ENCODE peak calls at places on chromosomes 7 and 10, in five cellular contexts. One of them, this sample, is unnamed.

GRCh38 chr10:52818019-52818418 is 45.4 kb upstream of the MBL2 start:
- DNase-seq in H1: no peak
- DNase-seq in HepG2: peak; percentile 51
- DNase-seq in HCT116: peak; percentile 41
- DNase-seq in GM12878: peak; percentile 37
- DNase-seq in this sample: no peak

GRCh38 chr7:101631224-101631714 is 2.2 kb upstream of the MYL10 start:
- DNase-seq in H1: no peak
- DNase-seq in HepG2: no peak
- DNase-seq in HCT116: no peak
- DNase-seq in GM12878: no peak
- DNase-seq in this sample: no peak

GRCh38 chr7:139246905-139247304 is 15.9 kb downstream of the UBN2 start:
- DNase-seq in GM12878: no peak
- DNase-seq in H1: no peak
- DNase-seq in HepG2: no peak
- DNase-seq in HCT116: no peak
- DNase-seq in this sample: no peak

GRCh38 chr7:100088621-100089457 is at the start of gene COPS6:
- DNase-seq in H1: peak; percentile 93
- DNase-seq in HCT116: no peak
- DNase-seq in HepG2: peak; percentile 49
- DNase-seq in GM12878: no peak
- DNase-seq in this sample: peak; percentile 79

GRCh38 chr7:149277871-149278270 is 15.9 kb downstream of the ZNF783 start:
- DNase-seq in GM12878: no peak
- DNase-seq in HCT116: no peak
- DNase-seq in H1: no peak
- DNase-seq in HepG2: no peak
- DNase-seq in this sample: no peak

GRCh38 chr10:95246582-95247051 is 44.2 kb downstream of the PDLIM1 start:
- DNase-seq in GM12878: no peak
- DNase-seq in HepG2: peak; percentile 62
- DNase-seq in H1: peak; percentile 90
- DNase-seq in HCT116: peak; percentile 65
- DNase-seq in this sample: peak; percentile 86

GRCh38 chr7:130294314-130294713 is 1.4 kb downstream of the CPA4 start:
- DNase-seq in H1: no peak
- DNase-seq in HCT116: no peak
- DNase-seq in GM12878: no peak
- DNase-seq in HepG2: no peak
- DNase-seq in this sample: no peak

GRCh38 chr7:55903985-55904759 is 16.9 kb downstream of the ZNF713 start:
- DNase-seq in GM12878: peak; percentile 53
- DNase-seq in HCT116: no peak
- DNase-seq in HepG2: no peak
- DNase-seq in H1: no peak
- DNase-seq in this sample: no peak

GRCh38 chr7:82616059-82616723 is 172.6 kb upstream of the CACNA2D1 start:
- DNase-seq in GM12878: no peak
- DNase-seq in H1: no peak
- DNase-seq in HepG2: no peak
- DNase-seq in HCT116: no peak
- DNase-seq in this sample: no peak

GRCh38 chr7:142866361-142867096 is 11.7 kb downstream of the EPHB6 start:
- DNase-seq in HepG2: peak; percentile 13
- DNase-seq in GM12878: no peak
- DNase-seq in H1: peak; percentile 82
- DNase-seq in HCT116: no peak
- DNase-seq in this sample: peak; percentile 80

GRCh38 chr10:71048995-71049650 is 160.8 kb upstream of the PCBD1 start:
- DNase-seq in HepG2: no peak
- DNase-seq in H1: no peak
- DNase-seq in HCT116: no peak
- DNase-seq in GM12878: no peak
- DNase-seq in this sample: no peak

GRCh38 chr7:82012453-82012852 is 242.6 kb upstream of the HGF start:
- DNase-seq in HepG2: no peak
- DNase-seq in HCT116: no peak
- DNase-seq in H1: no peak
- DNase-seq in GM12878: no peak
- DNase-seq in this sample: no peak

GRCh38 chr10:49330127-49330665 is 31.2 kb downstream of the C10orf71 start:
- DNase-seq in HCT116: no peak
- DNase-seq in GM12878: no peak
- DNase-seq in H1: no peak
- DNase-seq in HepG2: no peak
- DNase-seq in this sample: no peak

GRCh38 chr7:103073989-103074518 is 542 bp downstream of the FBXL13 start:
- DNase-seq in GM12878: no peak
- DNase-seq in HCT116: no peak
- DNase-seq in H1: peak; percentile 52
- DNase-seq in HepG2: no peak
- DNase-seq in this sample: no peak

GRCh38 chr10:114223066-114223465 is 16.0 kb upstream of the VWA2 start:
- DNase-seq in H1: no peak
- DNase-seq in GM12878: no peak
- DNase-seq in HepG2: no peak
- DNase-seq in HCT116: no peak
- DNase-seq in this sample: no peak

GRCh38 chr7:23712368-23713284 is 2.6 kb downstream of the STK31 start:
- DNase-seq in GM12878: peak; percentile 3
- DNase-seq in HCT116: peak; percentile 67
- DNase-seq in H1: no peak
- DNase-seq in HepG2: peak; percentile 51
- DNase-seq in this sample: no peak

GRCh38 chr10:43998021-43998809 is 349.5 kb upstream of the ZNF32 start:
- DNase-seq in HCT116: no peak
- DNase-seq in GM12878: no peak
- DNase-seq in H1: no peak
- DNase-seq in HepG2: no peak
- DNase-seq in this sample: no peak

GRCh38 chr7:50069613-50070012 is 23.4 kb downstream of the ZPBP start:
- DNase-seq in HepG2: peak; percentile 12
- DNase-seq in HCT116: no peak
- DNase-seq in H1: no peak
- DNase-seq in GM12878: peak; percentile 21
- DNase-seq in this sample: peak; percentile 23

GRCh38 chr7:81294897-81295515 is 376.2 kb upstream of the SEMA3C start:
- DNase-seq in H1: no peak
- DNase-seq in HepG2: no peak
- DNase-seq in GM12878: no peak
- DNase-seq in HCT116: no peak
- DNase-seq in this sample: no peak

GRCh38 chr7:134835463-134835823 is 56.0 kb downstream of the CALD1 start:
- DNase-seq in H1: no peak
- DNase-seq in HepG2: no peak
- DNase-seq in GM12878: no peak
- DNase-seq in HCT116: no peak
- DNase-seq in this sample: no peak

GRCh38 chr10:116430288-116430687 is 2.6 kb downstream of the PNLIPRP3 start:
- DNase-seq in HepG2: no peak
- DNase-seq in HCT116: no peak
- DNase-seq in GM12878: no peak
- DNase-seq in H1: no peak
- DNase-seq in this sample: no peak

GRCh38 chr7:13411641-13412040 is 577.8 kb downstream of the ETV1 start:
- DNase-seq in HCT116: no peak
- DNase-seq in H1: no peak
- DNase-seq in GM12878: no peak
- DNase-seq in HepG2: no peak
- DNase-seq in this sample: no peak

GRCh38 chr7:80412842-80413241 is 99.0 kb downstream of the GNAT3 start:
- DNase-seq in HepG2: no peak
- DNase-seq in H1: no peak
- DNase-seq in HCT116: no peak
- DNase-seq in GM12878: no peak
- DNase-seq in this sample: no peak

GRCh38 chr10:73800560-73801252 is 10.7 kb downstream of the NDST2 start:
- DNase-seq in GM12878: no peak
- DNase-seq in HCT116: no peak
- DNase-seq in HepG2: no peak
- DNase-seq in H1: no peak
- DNase-seq in this sample: no peak

GRCh38 chr7:141654551-141654950 is 47.4 kb downstream of the DENND11 start:
- DNase-seq in GM12878: peak; percentile 23
- DNase-seq in HCT116: peak; percentile 41
- DNase-seq in HepG2: peak; percentile 70
- DNase-seq in H1: no peak
- DNase-seq in this sample: peak; percentile 57

GRCh38 chr10:58546137-58546536 is 33.5 kb downstream of the BICC1 start:
- DNase-seq in H1: no peak
- DNase-seq in HCT116: no peak
- DNase-seq in GM12878: no peak
- DNase-seq in HepG2: no peak
- DNase-seq in this sample: no peak

GRCh38 chr10:49509904-49510303 is 29.0 kb downstream of the ERCC6 start:
- DNase-seq in HepG2: no peak
- DNase-seq in GM12878: no peak
- DNase-seq in H1: no peak
- DNase-seq in HCT116: no peak
- DNase-seq in this sample: no peak

GRCh38 chr7:34158754-34159153 is 253.4 kb downstream of the BMPER start:
- DNase-seq in H1: peak; percentile 50
- DNase-seq in GM12878: no peak
- DNase-seq in HCT116: no peak
- DNase-seq in HepG2: peak; percentile 8
- DNase-seq in this sample: peak; percentile 50

GRCh38 chr7:2864999-2865670 is 21.0 kb upstream of the GNA12 start:
- DNase-seq in HepG2: peak; percentile 59
- DNase-seq in GM12878: no peak
- DNase-seq in H1: peak; percentile 90
- DNase-seq in HCT116: peak; percentile 48
- DNase-seq in this sample: peak; percentile 84

GRCh38 chr7:2866601-2867000 is 22.5 kb upstream of the GNA12 start:
- DNase-seq in GM12878: no peak
- DNase-seq in H1: no peak
- DNase-seq in HCT116: no peak
- DNase-seq in HepG2: no peak
- DNase-seq in this sample: no peak

GRCh38 chr7:2862831-2863361 is 18.8 kb upstream of the GNA12 start:
- DNase-seq in HCT116: no peak
- DNase-seq in HepG2: no peak
- DNase-seq in GM12878: no peak
- DNase-seq in H1: no peak
- DNase-seq in this sample: no peak

GRCh38 chr7:2863461-2864066 is 19.5 kb upstream of the GNA12 start:
- DNase-seq in HepG2: peak; percentile 89
- DNase-seq in GM12878: peak; percentile 84
- DNase-seq in H1: no peak
- DNase-seq in HCT116: peak; percentile 69
- DNase-seq in this sample: peak; percentile 32

GRCh38 chr7:2864204-2864985 is 20.3 kb upstream of the GNA12 start:
- DNase-seq in GM12878: no peak
- DNase-seq in H1: no peak
- DNase-seq in HCT116: no peak
- DNase-seq in HepG2: peak; percentile 59
- DNase-seq in this sample: no peak
- TF ChIP-seq MAX in GM12878: no peak
- TF ChIP-seq MAX in H1: no peak
- TF ChIP-seq MAX in HCT116: no peak
- TF ChIP-seq MAX in HepG2: no peak
- TF ChIP-seq MAX in this sample: no peak

DNA sequence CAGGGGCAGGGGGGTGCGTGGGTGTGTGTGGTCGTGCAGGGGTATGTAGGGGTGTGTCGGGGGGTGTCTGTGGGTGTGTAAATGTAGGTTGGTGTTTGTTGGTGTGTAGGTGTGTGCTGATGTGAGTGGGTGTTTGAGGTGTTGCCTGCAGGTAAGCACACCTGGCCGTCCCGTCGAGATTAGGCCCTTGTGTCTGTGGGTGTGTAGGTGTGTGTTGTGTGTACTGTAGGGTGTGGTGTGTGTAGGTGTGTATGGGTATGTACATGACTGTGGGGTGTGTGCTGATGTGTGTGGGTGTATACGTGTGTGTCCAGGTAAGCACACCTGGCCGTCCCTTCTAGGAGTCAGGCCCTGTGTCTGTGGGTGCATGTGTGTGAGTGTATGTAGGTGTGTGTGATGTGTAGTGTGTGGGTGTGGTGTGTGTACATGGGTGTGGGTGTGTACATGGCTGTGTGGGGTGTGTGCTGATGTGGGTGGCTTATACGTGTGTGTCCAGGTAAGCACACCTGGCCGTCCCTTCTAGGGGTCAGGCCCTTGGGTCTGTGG is 15.8 kb downstream of the FAM20C start:
- DNase-seq in H1: no peak
- DNase-seq in GM12878: no peak
- DNase-seq in HCT116: no peak
- DNase-seq in HepG2: no peak
- DNase-seq in this sample: no peak
- TF ChIP-seq CTCF in H1: no peak
- TF ChIP-seq CTCF in GM12878: no peak
- TF ChIP-seq CTCF in HCT116: no peak
- TF ChIP-seq CTCF in HepG2: no peak
- TF ChIP-seq CTCF in this sample: no peak

DNA sequence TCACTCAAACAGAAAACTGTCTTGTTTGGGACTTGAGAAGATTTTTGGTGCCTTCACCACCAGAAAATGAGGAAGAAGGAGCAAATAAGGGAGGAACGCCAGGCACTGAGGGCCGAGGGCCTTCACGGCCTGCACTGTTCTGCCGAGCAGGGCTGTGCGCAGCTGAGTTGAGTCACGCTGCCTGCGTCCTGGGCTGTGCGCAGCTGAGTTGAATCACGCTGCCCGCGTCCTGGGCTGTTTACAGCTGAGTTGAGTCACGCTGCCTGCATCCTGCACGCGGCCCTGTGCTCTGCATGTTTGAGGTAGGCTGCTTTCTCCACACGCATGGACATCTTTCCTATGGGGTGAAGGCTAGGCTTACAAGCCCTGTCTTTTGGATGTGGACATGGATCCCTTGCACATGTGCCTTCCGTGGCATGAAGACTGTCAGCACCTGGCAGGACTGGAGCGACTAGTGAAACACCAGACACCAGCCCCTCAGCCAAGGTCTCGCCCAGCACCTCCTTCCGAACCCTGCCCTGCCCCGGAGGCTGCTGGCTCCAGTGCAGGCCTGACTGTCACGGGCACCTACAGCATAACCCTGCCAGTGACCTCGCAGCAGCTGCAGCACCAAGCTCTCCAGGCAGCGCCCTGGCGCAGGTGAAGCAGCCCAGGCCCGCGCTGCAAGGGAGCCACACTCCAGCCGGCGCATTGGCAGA is 96.7 kb downstream of the HTR5A start:
- DNase-seq in HCT116: peak; percentile 72
- DNase-seq in H1: no peak
- DNase-seq in GM12878: no peak
- DNase-seq in HepG2: no peak
- DNase-seq in this sample: no peak
- TF ChIP-seq ATF3 in HCT116: peak; percentile 78
- TF ChIP-seq ATF3 in H1: no peak
- TF ChIP-seq ATF3 in GM12878: no peak
- TF ChIP-seq ATF3 in HepG2: no peak
- TF ChIP-seq ATF3 in this sample: no peak

DNA sequence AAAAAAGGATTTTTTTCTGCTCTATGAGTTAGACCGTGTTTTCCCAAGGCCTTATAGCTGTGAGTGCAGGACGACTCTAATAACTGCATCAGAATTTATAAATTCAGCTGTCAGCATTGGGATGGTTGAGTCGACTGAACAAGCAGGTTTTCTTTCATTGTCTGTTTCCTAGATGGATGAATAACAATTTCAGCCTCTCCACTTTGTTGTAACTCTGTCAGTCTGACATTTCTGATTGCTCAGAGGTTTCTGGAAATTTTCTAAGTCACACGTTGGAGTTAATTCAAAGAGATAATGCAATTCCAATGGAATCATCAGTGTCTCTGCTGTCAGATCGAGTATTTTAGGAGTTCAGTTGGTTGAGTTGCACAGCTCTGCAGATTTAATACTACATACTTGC is 159.2 kb downstream of the CHN2 start:
- DNase-seq in HCT116: no peak
- DNase-seq in HepG2: no peak
- DNase-seq in GM12878: no peak
- DNase-seq in H1: no peak
- DNase-seq in this sample: no peak
- TF ChIP-seq MAX in HCT116: no peak
- TF ChIP-seq MAX in HepG2: no peak
- TF ChIP-seq MAX in GM12878: no peak
- TF ChIP-seq MAX in H1: no peak
- TF ChIP-seq MAX in this sample: no peak

This sample was measured in WTC11.